ENCODE peak calls at places on chromosome 6, in four cellular contexts. J is A549, N is AG10803, L is cardiac muscle cell. F is an unnamed sample.

GRCh38 chr6:170057034-170057734 is 233.7 kb downstream of the DLL1 start:
- DNase-seq in J (no peak), N (no peak), L (no peak), F (no peak)

GRCh38 chr6:26571592-26572296 is 25.0 kb upstream of the ABT1 start:
- DNase-seq in J (peak; percentile 90), N (peak; percentile 85), L (peak; percentile 72), F (peak; percentile 85)

GRCh38 chr6:27290850-27291208 is 21.2 kb downstream of the POM121L2 start:
- DNase-seq in J (no peak), N (no peak), L (no peak), F (no peak)

GRCh38 chr6:36682328-36683144 is 4.0 kb downstream of the CDKN1A start:
- DNase-seq in J (peak; percentile 48), N (peak; percentile 42), L (no peak), F (peak; percentile 88)

GRCh38 chr6:156309017-156309416 is 468.2 kb upstream of the ARID1B start:
- DNase-seq in J (no peak), N (no peak), L (no peak), F (no peak)

GRCh38 chr6:3843379-3844096 is 5.6 kb upstream of the FAM50B start:
- DNase-seq in J (no peak), N (peak; percentile 69), L (no peak), F (no peak)

GRCh38 chr6:50264995-50265571 is 215.4 kb upstream of the DEFB112 start:
- DNase-seq in J (no peak), N (no peak), L (peak; percentile 49), F (no peak)

GRCh38 chr6:13762648-13763441 is 51.2 kb upstream of the RANBP9 start:
- DNase-seq in J (no peak), N (peak; percentile 99), L (no peak), F (peak; percentile 41)

GRCh38 chr6:7050911-7051779 is 56.6 kb upstream of the RREB1 start:
- DNase-seq in J (peak; percentile 64), N (peak; percentile 51), L (peak; percentile 52), F (peak; percentile 33)

GRCh38 chr6:15194453-15194852 is 51.4 kb upstream of the JARID2 start:
- DNase-seq in J (no peak), N (no peak), L (no peak), F (no peak)

GRCh38 chr6:2158596-2159271 is 86.7 kb downstream of the GMDS start:
- DNase-seq in J (peak; percentile 86), N (peak; percentile 13), L (peak; percentile 40), F (peak; percentile 3)

GRCh38 chr6:106547961-106548453 is 81.3 kb downstream of the RTN4IP1 start:
- DNase-seq in J (no peak), N (peak; percentile 22), L (peak; percentile 33), F (no peak)
- TF ChIP-seq CTCF in J (no peak), N (no peak), L (no peak), F (no peak)

DNA sequence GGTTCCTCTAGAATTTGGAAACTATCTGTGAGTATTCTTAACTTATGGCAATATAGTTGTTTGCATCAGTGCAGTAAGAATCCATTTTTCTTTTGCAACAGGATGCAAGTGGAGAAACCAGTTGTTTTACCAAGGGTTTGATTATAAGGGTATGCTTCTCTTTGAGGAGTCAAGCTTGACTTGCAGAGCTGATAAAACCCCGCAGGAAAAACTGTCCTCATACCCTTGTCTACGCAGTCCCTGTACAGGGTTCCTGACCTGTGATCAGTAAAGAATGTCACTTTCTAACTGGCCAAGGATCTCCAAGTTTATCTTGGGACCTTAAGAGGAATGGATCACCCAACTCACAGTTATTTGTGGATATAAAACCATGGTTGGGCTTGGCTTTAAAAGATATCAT is 161.1 kb upstream of the OLIG3 start:
- DNase-seq in J (no peak), N (no peak), L (no peak), F (no peak)
- TF ChIP-seq CTCF in J (no peak), N (no peak), L (no peak), F (no peak)

GRCh38 chr6:103516336-103516735 is 1343.4 kb downstream of the HACE1 start:
- DNase-seq in J (no peak), N (no peak), L (no peak), F (no peak)

DNA sequence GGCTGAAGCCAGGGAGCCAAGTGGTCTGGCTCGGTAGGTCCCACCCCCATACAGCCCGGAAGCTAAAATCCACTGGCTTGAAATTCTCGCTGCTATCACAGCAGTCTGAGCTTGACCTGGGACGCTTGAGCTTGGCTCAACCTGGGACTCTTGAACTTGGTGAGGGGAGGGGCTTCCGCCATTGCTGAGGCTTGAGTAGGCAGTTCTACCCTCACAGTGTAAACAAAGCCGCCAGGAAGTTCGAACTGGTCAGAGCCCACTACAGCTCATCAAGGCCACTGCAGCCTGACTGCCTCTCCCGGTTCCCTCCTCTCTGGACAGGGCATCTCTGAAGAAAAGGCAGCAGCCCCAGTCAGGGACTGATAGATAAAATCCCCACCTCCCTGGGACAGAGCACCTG is 1337.7 kb downstream of the HACE1 start:
- DNase-seq in J (no peak), N (no peak), L (no peak), F (no peak)
- TF ChIP-seq CTCF in J (no peak), N (no peak), L (no peak), F (no peak)

GRCh38 chr6:28541996-28542395 is 16.3 kb downstream of the GPX5 start:
- DNase-seq in J (no peak), N (no peak), L (no peak), F (no peak)

GRCh38 chr6:28543671-28544131 is 18.0 kb downstream of the GPX5 start:
- DNase-seq in J (peak; percentile 10), N (no peak), L (peak; percentile 55), F (peak; percentile 48)

GRCh38 chr6:28544211-28544610 is 18.5 kb downstream of the GPX5 start:
- DNase-seq in J (no peak), N (no peak), L (no peak), F (peak; percentile 23)

GRCh38 chr6:28545955-28546354 is 20.3 kb downstream of the GPX5 start:
- DNase-seq in J (no peak), N (no peak), L (no peak), F (no peak)

GRCh38 chr6:28542440-28543293 is 17.0 kb downstream of the GPX5 start:
- DNase-seq in J (peak; percentile 93), N (peak; percentile 82), L (peak; percentile 86), F (peak; percentile 88)
- TF ChIP-seq CTCF in J (peak; percentile 60), N (peak; percentile 41), L (peak; percentile 54), F (peak; percentile 56)

DNA sequence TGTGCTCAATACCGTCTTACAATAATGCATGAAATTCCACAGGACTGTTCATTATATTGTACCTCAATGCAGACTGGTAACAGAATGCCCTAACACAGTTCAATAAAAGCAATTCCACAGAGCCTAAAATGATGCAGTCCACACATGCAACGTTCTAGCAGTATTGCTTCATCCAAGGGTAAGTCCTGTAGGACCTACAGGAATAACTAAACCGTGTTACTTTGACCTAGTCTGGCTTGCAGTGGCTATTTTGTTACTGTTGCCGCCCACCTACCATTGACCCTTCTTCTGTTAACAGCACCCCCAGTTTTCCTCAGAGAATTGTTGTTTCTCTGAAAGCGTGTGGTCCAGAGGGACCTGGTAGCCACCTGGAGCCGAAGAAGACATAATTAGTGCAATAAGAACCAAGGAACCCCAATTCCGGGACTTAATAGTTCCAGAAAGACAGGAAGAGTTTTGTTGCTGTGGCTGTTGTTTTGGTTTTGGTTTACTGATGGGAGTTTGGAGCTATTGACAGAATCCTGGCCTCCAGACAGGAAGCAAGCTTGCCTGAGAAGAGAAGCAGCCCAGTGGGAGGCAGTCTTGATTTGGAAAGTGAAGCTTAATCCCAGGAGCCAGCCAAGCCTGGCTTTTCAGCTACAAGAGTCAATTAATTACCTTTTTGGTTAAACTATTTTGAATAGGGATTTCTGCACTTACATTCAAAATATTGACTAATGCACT is 91.3 kb downstream of the FRK start:
- DNase-seq in J (peak; percentile 3), N (no peak), L (no peak), F (no peak)
- TF ChIP-seq CTCF in J (no peak), N (peak; percentile 7), L (no peak), F (no peak)

DNA sequence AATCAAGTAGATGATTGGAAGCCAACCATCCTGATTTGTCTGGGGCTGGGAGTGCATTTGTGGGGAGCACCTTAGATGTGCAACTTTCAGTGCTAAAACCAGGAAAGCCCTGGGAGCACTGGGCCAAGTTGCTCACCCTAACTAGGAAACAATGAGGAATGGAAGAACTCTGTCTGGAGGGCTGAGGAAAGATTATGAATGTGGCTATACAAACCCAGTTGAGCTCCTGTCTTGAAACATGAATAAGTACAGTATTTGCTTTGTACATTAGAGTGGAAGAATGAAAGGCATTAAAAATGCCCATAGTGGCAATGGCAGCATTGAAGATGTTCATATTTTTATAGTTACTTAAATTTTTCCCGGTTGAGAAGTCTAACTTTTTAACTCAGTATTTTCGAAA is 121.1 kb downstream of the HDGFL1 start:
- DNase-seq in J (no peak), N (no peak), L (no peak), F (no peak)
- TF ChIP-seq CTCF in J (no peak), N (no peak), L (no peak), F (no peak)

F was measured in GM12865.